ENCODE peak calls at places on chromosomes 7 and 10, in four cellular contexts. I is IMR-90, X is ovary, J is adrenal gland. L is an unnamed sample.

GRCh38 chr10:15684768-15685167 is 35.0 kb downstream of the ITGA8 start:
- DNase-seq in I (no peak), X (no peak), J (no peak), L (no peak)

GRCh38 chr7:51180092-51180491 is 136.5 kb downstream of the COBL start:
- DNase-seq in J (no peak), I (no peak), X (no peak), L (no peak)

GRCh38 chr7:26393855-26394254 is 102.2 kb downstream of the SNX10 start:
- DNase-seq in X (no peak), I (no peak), J (no peak), L (no peak)

GRCh38 chr10:79468015-79468560 is 22.7 kb upstream of the ZCCHC24 start:
- DNase-seq in X (no peak), J (no peak), I (no peak), L (no peak)

GRCh38 chr10:1213252-1213651 is 157.1 kb downstream of the WDR37 start:
- DNase-seq in I (no peak), X (no peak), J (no peak), L (no peak)

GRCh38 chr7:116139007-116139406 is 71.3 kb upstream of the TES start:
- DNase-seq in X (no peak), I (peak; percentile 13), J (no peak), L (no peak)

GRCh38 chr7:110803602-110804143 is 287.3 kb upstream of the LRRN3 start:
- DNase-seq in X (no peak), J (no peak), I (no peak), L (no peak)

GRCh38 chr10:17062009-17062408 is 67.6 kb downstream of the CUBN start:
- DNase-seq in J (no peak), I (peak; percentile 90), X (no peak), L (no peak)

GRCh38 chr10:77700086-77700485 is 62.5 kb upstream of the KCNMA1 start:
- DNase-seq in X (no peak), J (no peak), I (no peak), L (no peak)

GRCh38 chr10:71921319-71922027 is 42.7 kb upstream of the CHST3 start:
- DNase-seq in I (no peak), X (peak; percentile 63), J (peak; percentile 31), L (no peak)

GRCh38 chr10:12777840-12778585 is 223.5 kb downstream of the CCDC3 start:
- DNase-seq in I (no peak), X (no peak), J (no peak), L (no peak)

GRCh38 chr10:62437696-62438095 is 63.5 kb downstream of the ZNF365 start:
- DNase-seq in I (peak; percentile 82), J (peak; percentile 22), X (no peak), L (no peak)

GRCh38 chr10:44378626-44379025 is 6.3 kb downstream of the CXCL12 start:
- DNase-seq in J (no peak), I (no peak), X (no peak), L (no peak)

GRCh38 chr10:99406149-99406548 is 24.3 kb downstream of the GOT1 start:
- DNase-seq in J (no peak), I (no peak), X (no peak), L (no peak)

GRCh38 chr10:18399158-18399557 is 252.2 kb downstream of the NSUN6 start:
- DNase-seq in I (no peak), J (no peak), X (no peak), L (no peak)

GRCh38 chr10:80165173-80165572 is 32.6 kb downstream of the PLAC9 start:
- DNase-seq in J (no peak), X (no peak), I (peak; percentile 67), L (no peak)

GRCh38 chr10:122374246-122374858 is at the start of gene PLEKHA1:
- DNase-seq in J (peak; percentile 96), I (peak; percentile 91), X (peak; percentile 94), L (peak; percentile 57)

GRCh38 chr10:122374859-122375721 is 582 bp downstream of the PLEKHA1 start:
- DNase-seq in J (peak; percentile 64), I (peak; percentile 47), X (peak; percentile 73), L (no peak)

GRCh38 chr10:122376364-122376961 is 2.0 kb downstream of the PLEKHA1 start:
- DNase-seq in I (no peak), X (no peak), J (no peak), L (no peak)

GRCh38 chr10:122373713-122374112 is 795 bp upstream of the PLEKHA1 start:
- DNase-seq in X (peak; percentile 26), J (peak; percentile 28), I (peak; percentile 4), L (no peak)

DNA sequence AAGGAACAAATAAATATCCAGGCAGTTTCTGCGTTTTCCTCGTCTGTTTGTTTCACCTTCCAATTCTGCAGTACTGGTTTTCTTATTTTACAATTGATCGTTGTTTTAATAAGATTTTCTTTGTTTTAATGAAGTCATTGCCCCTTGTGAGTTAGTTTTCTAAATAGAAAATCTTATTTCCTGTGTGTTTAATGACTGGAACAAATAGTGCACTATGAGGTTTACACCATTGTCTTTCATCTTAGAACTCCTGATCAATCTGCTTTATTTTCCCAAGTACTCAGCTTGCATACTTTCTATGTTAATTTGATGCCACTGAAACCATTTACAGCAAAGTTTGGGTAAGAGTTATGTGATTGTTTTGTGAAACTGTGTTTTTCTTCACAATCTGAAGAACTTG is 1.3 kb downstream of the PLEKHA1 start:
- DNase-seq in I (no peak), J (no peak), X (no peak), L (no peak)
- TF ChIP-seq POLR2A in I (no peak), J (no peak), X (no peak), L (no peak)

GRCh38 chr10:34104829-34105572 is 710.1 kb downstream of the PARD3 start:
- DNase-seq in I (no peak), X (no peak), J (no peak), L (no peak)

GRCh38 chr10:34107623-34108516 is 707.2 kb downstream of the PARD3 start:
- DNase-seq in X (no peak), J (no peak), I (no peak), L (no peak)

GRCh38 chr10:34102917-34103506 is 712.1 kb downstream of the PARD3 start:
- DNase-seq in J (no peak), I (peak; percentile 87), X (no peak), L (no peak)

GRCh38 chr10:34109481-34109880 is 705.6 kb downstream of the PARD3 start:
- DNase-seq in J (no peak), I (no peak), X (no peak), L (no peak)

GRCh38 chr10:34106356-34106885 is 708.7 kb downstream of the PARD3 start:
- DNase-seq in I (no peak), X (no peak), J (no peak), L (no peak)
- H3K4me1 ChIP-seq in I (peaks cover 15% of the 10 kb centered on the region), X (peaks cover 16% of the 10 kb centered on the region), J (peaks cover 4% of the 10 kb centered on the region), L (peaks cover 16% of the 10 kb centered on the region)

GRCh38 chr10:104028823-104029527 is 56.7 kb downstream of the COL17A1 start:
- DNase-seq in X (no peak), I (no peak), J (no peak), L (no peak)
- TF ChIP-seq POLR2A in X (no peak), I (no peak), J (no peak), L (no peak)

DNA sequence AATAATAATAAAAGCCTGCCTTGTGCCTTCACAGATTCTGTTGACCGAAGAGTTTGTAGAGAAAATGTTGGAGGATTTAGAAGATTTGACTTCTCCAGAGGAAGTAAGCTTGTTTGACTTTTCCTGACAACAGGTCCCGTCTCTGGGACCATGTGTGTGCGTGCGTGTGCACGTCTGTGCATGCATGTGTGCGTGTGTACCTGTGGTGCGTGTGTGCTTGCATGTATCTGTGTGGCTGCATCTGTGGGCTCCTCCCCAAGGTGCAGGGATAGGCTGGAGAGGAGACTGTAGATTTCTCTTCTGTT is 17.2 kb upstream of the TRIM8 start:
- DNase-seq in X (no peak), I (no peak), J (no peak), L (no peak)
- H3K4me1 ChIP-seq in X (peaks cover 11% of the 10 kb centered on the region), I (peaks cover 53% of the 10 kb centered on the region), J (peaks cover 52% of the 10 kb centered on the region), L (peaks cover 16% of the 10 kb centered on the region)

GRCh38 chr10:129466703-129467345 is at the start of gene MGMT:
- DNase-seq in J (peak; percentile 96), I (peak; percentile 76), X (peak; percentile 97), L (peak; percentile 72)
- TF ChIP-seq POLR2A in J (peak; percentile 77), I (peak; percentile 26), X (peak; percentile 51), L (peak; percentile 69)

GRCh38 chr7:84188811-84189405 is 5.7 kb downstream of the SEMA3A start:
- DNase-seq in I (peak; percentile 32), X (no peak), J (no peak), L (no peak)
- H3K4me1 ChIP-seq in I (peaks cover 9% of the 10 kb centered on the region), X (no peaks in the 10 kb centered on the region), J (peaks cover 2% of the 10 kb centered on the region), L (peaks cover 9% of the 10 kb centered on the region)

GRCh38 chr7:88218836-88219605 is 817 bp downstream of the SRI start:
- DNase-seq in J (peak; percentile 79), I (peak; percentile 66), X (peak; percentile 39), L (no peak)
- TF ChIP-seq POLR2A in J (peak; percentile 41), I (peak; percentile 40), X (no peak), L (no peak)

L was measured in esophagus squamous epithelium.